ENCODE peak calls at places on chromosomes 1 and 21, in nine cellular contexts. H is sigmoid colon, W is stomach, Q is K562, T is esophagus muscularis mucosa, R is HepG2, B is suprapubic skin, V is H1, C is GM12878. Z is an unnamed sample.

GRCh38 chr1:67441739-67442286 is 11.6 kb upstream of the SERBP1 start:
- DNase-seq in W (no peak), Q (no peak), C (no peak), B (no peak), T (no peak), H (no peak), V (no peak), R (no peak), Z (no peak)

GRCh38 chr21:42469272-42469671 is 26.8 kb downstream of the RSPH1 start:
- DNase-seq in R (peak; percentile 16), V (no peak), Q (no peak), B (no peak), W (no peak), H (no peak), T (no peak), C (peak; percentile 77), Z (peak; percentile 61)

GRCh38 chr1:243218059-243218458 is 37.0 kb downstream of the CEP170 start:
- DNase-seq in W (no peak), R (no peak), Q (no peak), C (no peak), V (no peak), B (no peak), H (no peak), T (no peak), Z (no peak)

GRCh38 chr21:24310780-24311179 is 1296.5 kb downstream of the MRPL39 start:
- DNase-seq in C (no peak), R (no peak), W (no peak), B (no peak), H (no peak), Q (no peak), T (no peak), V (no peak), Z (no peak)

GRCh38 chr1:31029031-31029430 is 36.5 kb downstream of the PUM1 start:
- DNase-seq in C (no peak), V (no peak), W (no peak), Q (no peak), T (no peak), H (no peak), R (no peak), B (no peak), Z (no peak)

GRCh38 chr1:47325530-47325929 is 8.1 kb upstream of the CMPK1 start:
- DNase-seq in R (no peak), H (no peak), W (no peak), V (no peak), Q (no peak), C (no peak), B (no peak), T (no peak), Z (no peak)

GRCh38 chr1:206075786-206076725 is 23.1 kb downstream of the RHEX start:
- DNase-seq in W (no peak), R (no peak), T (no peak), H (no peak), Q (no peak), C (no peak), B (no peak), V (no peak), Z (no peak)

GRCh38 chr1:94884101-94884875 is 42.6 kb downstream of the CNN3 start:
- DNase-seq in T (no peak), Q (no peak), R (peak; percentile 71), V (peak; percentile 52), H (no peak), W (peak; percentile 34), C (no peak), B (no peak), Z (no peak)

GRCh38 chr1:196701144-196701543 is 49.3 kb downstream of the CFH start:
- DNase-seq in T (no peak), C (no peak), B (no peak), R (no peak), Q (no peak), W (no peak), H (no peak), V (no peak), Z (no peak)

GRCh38 chr1:196733091-196733970 is 41.3 kb upstream of the CFHR3 start:
- DNase-seq in B (no peak), C (no peak), T (no peak), R (no peak), Q (no peak), W (no peak), V (no peak), H (no peak), Z (no peak)

GRCh38 chr1:177858222-177858894 is 111.5 kb downstream of the SEC16B start:
- DNase-seq in C (no peak), R (no peak), H (no peak), T (no peak), B (no peak), V (no peak), W (no peak), Q (no peak), Z (no peak)

GRCh38 chr1:12091191-12091590 is 28.1 kb downstream of the TNFRSF8 start:
- DNase-seq in R (no peak), V (no peak), B (no peak), Q (no peak), W (no peak), C (no peak), T (no peak), H (no peak), Z (no peak)

GRCh38 chr1:13570924-13571323 is 12.7 kb upstream of the PDPN start:
- DNase-seq in C (no peak), T (no peak), W (no peak), B (no peak), V (no peak), R (no peak), H (no peak), Q (peak; percentile 28), Z (no peak)

GRCh38 chr1:2635271-2636010 is 2.6 kb upstream of the MMEL1 start:
- DNase-seq in Q (no peak), B (no peak), C (no peak), H (peak; percentile 44), V (no peak), R (no peak), W (no peak), T (no peak), Z (no peak)

GRCh38 chr1:73593804-73594203 is 604.2 kb downstream of the LRRIQ3 start:
- DNase-seq in Q (no peak), C (no peak), T (no peak), R (no peak), W (no peak), H (no peak), V (no peak), B (no peak), Z (no peak)

GRCh38 chr1:29236993-29237905 is 927 bp downstream of the PTPRU start:
- DNase-seq in R (peak; percentile 34), C (no peak), B (no peak), W (peak; percentile 44), H (peak; percentile 80), Q (peak; percentile 53), V (peak; percentile 58), T (no peak), Z (peak; percentile 18)

GRCh38 chr1:18114726-18115410 is 7.3 kb downstream of the IGSF21 start:
- DNase-seq in V (no peak), Q (no peak), C (no peak), H (no peak), R (no peak), W (no peak), T (no peak), B (no peak), Z (no peak)

GRCh38 chr1:200305806-200306205 is 104.0 kb downstream of the ZNF281 start:
- DNase-seq in H (no peak), B (no peak), C (peak; percentile 48), Q (no peak), W (no peak), V (no peak), T (no peak), R (no peak), Z (no peak)

GRCh38 chr1:40059292-40059959 is 18.9 kb downstream of the CAP1 start:
- DNase-seq in R (peak; percentile 43), H (no peak), C (no peak), B (no peak), Q (peak; percentile 37), T (no peak), W (no peak), V (no peak), Z (peak; percentile 33)

GRCh38 chr1:32981003-32981909 is 16.6 kb upstream of the RNF19B start:
- DNase-seq in H (no peak), V (no peak), B (no peak), R (no peak), C (peak; percentile 92), W (peak; percentile 70), T (no peak), Q (no peak), Z (peak; percentile 76)

GRCh38 chr1:8495928-8496401 is 178.1 kb downstream of the SLC45A1 start:
- DNase-seq in V (no peak), B (no peak), Q (no peak), C (no peak), R (no peak), T (no peak), W (no peak), H (no peak), Z (no peak)

DNA sequence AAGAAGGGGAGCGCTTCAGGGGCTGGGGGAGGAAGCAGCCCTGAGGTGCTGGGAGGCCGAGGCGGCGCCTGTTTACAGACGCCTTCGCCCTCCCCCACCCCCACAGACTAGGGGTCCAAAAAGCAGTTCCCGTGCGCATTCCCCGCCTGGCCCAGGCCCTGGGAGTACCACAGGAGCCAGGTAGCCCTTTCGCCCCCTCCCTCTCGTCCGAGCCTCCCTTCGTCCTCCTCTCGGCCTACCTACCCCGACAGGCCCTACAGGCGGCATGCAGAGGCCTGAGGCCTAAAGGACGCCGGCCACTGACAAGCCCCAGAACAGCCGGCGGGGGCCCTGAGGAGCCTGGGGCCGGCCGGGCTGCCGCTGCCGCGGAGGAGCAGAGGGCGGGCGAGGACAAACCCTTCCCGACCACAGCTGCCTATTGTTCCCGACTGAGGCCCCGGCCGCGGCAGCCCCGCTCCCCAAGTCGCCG is 512 bp downstream of the RC3H1 start:
- DNase-seq in R (peak; percentile 24), H (peak; percentile 74), B (no peak), T (no peak), Q (peak; percentile 56), W (no peak), V (peak; percentile 75), C (no peak), Z (peak; percentile 53)
- H3K27ac ChIP-seq in R (peak overlapping the region; percentile 84), H (peak overlapping the region; percentile 95), B (peak overlapping the region; percentile 95), T (peak overlapping the region; percentile 96), Q (peak overlapping the region; percentile 88), W (peak overlapping the region; percentile 98), V (peak overlapping the region; percentile 82), C (peak overlapping the region; percentile 88), Z (peak overlapping the region; percentile 95)

GRCh38 chr1:97377432-97378034 is 543.3 kb downstream of the DPYD start:
- DNase-seq in V (no peak), T (no peak), W (no peak), R (no peak), H (no peak), B (no peak), C (no peak), Q (no peak), Z (no peak)
- TF ChIP-seq EP300 in V (no peak), T (no peak), W (no peak), R (no peak), H (no peak), B (no peak), C (no peak), Q (no peak), Z (no peak)

GRCh38 chr21:45432575-45433255 is 27.8 kb downstream of the COL18A1 start:
- DNase-seq in B (no peak), T (no peak), Q (no peak), H (no peak), W (no peak), C (no peak), V (no peak), R (peak; percentile 79), Z (no peak)
- TF ChIP-seq POLR2AphosphoS5 in B (no peak), T (no peak), Q (no peak), H (peak; percentile 33), W (no peak), C (no peak), V (no peak), R (no peak), Z (peak; percentile 15)

GRCh38 chr1:157073944-157074685 is 25.5 kb downstream of the ETV3L start:
- DNase-seq in T (peak; percentile 92), C (no peak), Q (no peak), R (peak; percentile 73), W (peak; percentile 77), V (peak; percentile 84), B (no peak), H (peak; percentile 84), Z (peak; percentile 71)
- H3K27ac ChIP-seq in T (no peak overlapping the region), C (no peak overlapping the region), Q (no peak overlapping the region), R (no peak overlapping the region), W (no peak overlapping the region), V (no peak overlapping the region), B (no peak overlapping the region), H (no peak overlapping the region), Z (no peak overlapping the region)